ENCODE peak calls at places on chromosomes 5 and 9, in four cellular contexts. One of them, this sample, is unnamed.

GRCh38 chr5:17021363-17021932 is 85.4 kb upstream of the MYO10 start:
- DNase-seq in A549: no peak
- DNase-seq in AG10803: no peak
- DNase-seq in endothelial cell: no peak
- DNase-seq in this sample: no peak

GRCh38 chr5:134247411-134247810 is 21.5 kb upstream of the PPP2CA start:
- DNase-seq in endothelial cell: no peak
- DNase-seq in AG10803: peak
- DNase-seq in A549: peak
- DNase-seq in this sample: peak

GRCh38 chr9:89482950-89483349 is 15.0 kb downstream of the SEMA4D start:
- DNase-seq in A549: no peak
- DNase-seq in AG10803: no peak
- DNase-seq in endothelial cell: no peak
- DNase-seq in this sample: no peak

GRCh38 chr9:135779571-135779970 is 77.6 kb downstream of the KCNT1 start:
- DNase-seq in AG10803: no peak
- DNase-seq in A549: no peak
- DNase-seq in endothelial cell: no peak
- DNase-seq in this sample: no peak

GRCh38 chr9:89945133-89945532 is 340.3 kb downstream of the GADD45G start:
- DNase-seq in endothelial cell: peak
- DNase-seq in A549: no peak
- DNase-seq in AG10803: no peak
- DNase-seq in this sample: no peak

GRCh38 chr5:80921026-80921425 is 39.1 kb upstream of the RASGRF2 start:
- DNase-seq in A549: no peak
- DNase-seq in endothelial cell: no peak
- DNase-seq in AG10803: no peak
- DNase-seq in this sample: no peak

GRCh38 chr5:74035521-74035937 is 409.5 kb downstream of the ARHGEF28 start:
- DNase-seq in endothelial cell: peak
- DNase-seq in AG10803: peak
- DNase-seq in A549: peak
- DNase-seq in this sample: peak

GRCh38 chr5:176810084-176810597 is at the start of gene UNC5A:
- DNase-seq in A549: peak
- DNase-seq in endothelial cell: peak
- DNase-seq in AG10803: peak
- DNase-seq in this sample: no peak

GRCh38 chr5:126354012-126354856 is 69.0 kb upstream of the GRAMD2B start:
- DNase-seq in AG10803: peak
- DNase-seq in A549: peak
- DNase-seq in endothelial cell: no peak
- DNase-seq in this sample: peak

GRCh38 chr9:134967547-134967930 is 49.8 kb upstream of the FCN1 start:
- DNase-seq in AG10803: no peak
- DNase-seq in A549: no peak
- DNase-seq in endothelial cell: no peak
- DNase-seq in this sample: no peak

GRCh38 chr5:170755679-170756456 is 27.7 kb upstream of the GABRP start:
- DNase-seq in endothelial cell: no peak
- DNase-seq in AG10803: no peak
- DNase-seq in A549: no peak
- DNase-seq in this sample: no peak

GRCh38 chr5:14250094-14250777 is 107.1 kb downstream of the TRIO start:
- DNase-seq in A549: peak
- DNase-seq in AG10803: peak
- DNase-seq in endothelial cell: no peak
- DNase-seq in this sample: peak

DNA sequence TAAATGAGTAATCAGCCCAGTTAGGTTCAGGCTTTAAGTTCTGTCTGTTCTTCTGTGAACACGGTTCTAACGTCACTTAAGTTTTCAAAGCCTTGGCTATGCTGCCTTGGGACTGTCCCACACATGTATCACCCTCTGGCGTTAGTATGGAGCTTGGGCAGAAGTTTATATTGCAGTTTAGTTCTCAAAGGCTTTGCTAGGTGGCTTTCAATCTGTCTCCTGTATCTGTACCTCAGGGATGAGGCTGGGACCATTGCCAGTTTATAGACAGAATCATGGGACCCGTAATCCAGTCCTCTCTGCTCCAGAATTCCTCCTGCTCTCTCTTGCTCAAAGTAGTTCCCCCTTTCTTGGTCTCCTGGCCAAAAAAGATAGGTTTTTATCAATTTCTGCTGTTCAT is 12.1 kb downstream of the C9orf40 start:
- DNase-seq in endothelial cell: no peak
- DNase-seq in AG10803: no peak
- DNase-seq in A549: no peak
- DNase-seq in this sample: peak
- TF ChIP-seq CTCF in endothelial cell: no peak
- TF ChIP-seq CTCF in AG10803: no peak
- TF ChIP-seq CTCF in A549: no peak
- TF ChIP-seq CTCF in this sample: peak

GRCh38 chr5:136014976-136015375 is 13.8 kb upstream of the TGFBI start:
- DNase-seq in A549: no peak
- DNase-seq in AG10803: no peak
- DNase-seq in endothelial cell: no peak
- DNase-seq in this sample: no peak

GRCh38 chr5:136018814-136019777 is 9.7 kb upstream of the TGFBI start:
- DNase-seq in AG10803: peak
- DNase-seq in A549: peak
- DNase-seq in endothelial cell: no peak
- DNase-seq in this sample: peak

GRCh38 chr5:136015966-136016365 is 12.8 kb upstream of the TGFBI start:
- DNase-seq in AG10803: no peak
- DNase-seq in A549: no peak
- DNase-seq in endothelial cell: no peak
- DNase-seq in this sample: no peak

GRCh38 chr5:136020001-136020382 is 8.8 kb upstream of the TGFBI start:
- DNase-seq in A549: no peak
- DNase-seq in AG10803: no peak
- DNase-seq in endothelial cell: no peak
- DNase-seq in this sample: no peak

GRCh38 chr5:136016945-136017530 is 11.8 kb upstream of the TGFBI start:
- DNase-seq in endothelial cell: no peak
- DNase-seq in AG10803: peak
- DNase-seq in A549: peak
- DNase-seq in this sample: peak
- TF ChIP-seq CTCF in endothelial cell: no peak
- TF ChIP-seq CTCF in AG10803: peak
- TF ChIP-seq CTCF in A549: no peak
- TF ChIP-seq CTCF in this sample: peak

DNA sequence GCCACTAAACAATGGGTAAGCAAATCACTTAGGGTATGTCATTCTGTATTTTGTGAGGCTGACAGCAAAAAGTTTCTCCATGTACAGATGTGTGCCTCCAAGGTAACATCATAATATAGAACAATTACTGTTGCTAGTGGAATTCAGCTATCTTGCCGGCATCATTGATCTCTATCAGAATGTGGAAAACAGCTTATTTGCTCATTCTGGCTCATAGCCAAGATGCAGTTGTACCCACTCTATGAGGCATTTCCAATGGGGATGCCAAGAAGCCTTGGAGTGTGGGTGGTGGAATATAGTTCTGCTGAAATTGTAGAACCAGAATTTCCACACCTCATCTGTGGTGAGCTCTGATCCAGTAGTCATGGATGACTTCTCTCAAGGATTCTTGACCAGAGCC is 12.6 kb downstream of the SMARCA2 start:
- DNase-seq in endothelial cell: no peak
- DNase-seq in AG10803: no peak
- DNase-seq in A549: no peak
- DNase-seq in this sample: no peak
- TF ChIP-seq CTCF in endothelial cell: no peak
- TF ChIP-seq CTCF in AG10803: no peak
- TF ChIP-seq CTCF in A549: no peak
- TF ChIP-seq CTCF in this sample: no peak

GRCh38 chr5:147396070-147396469 is 113.8 kb downstream of the DPYSL3 start:
- DNase-seq in endothelial cell: no peak
- DNase-seq in A549: no peak
- DNase-seq in AG10803: no peak
- DNase-seq in this sample: no peak
- TF ChIP-seq CTCF in endothelial cell: no peak
- TF ChIP-seq CTCF in A549: no peak
- TF ChIP-seq CTCF in AG10803: no peak
- TF ChIP-seq CTCF in this sample: no peak

DNA sequence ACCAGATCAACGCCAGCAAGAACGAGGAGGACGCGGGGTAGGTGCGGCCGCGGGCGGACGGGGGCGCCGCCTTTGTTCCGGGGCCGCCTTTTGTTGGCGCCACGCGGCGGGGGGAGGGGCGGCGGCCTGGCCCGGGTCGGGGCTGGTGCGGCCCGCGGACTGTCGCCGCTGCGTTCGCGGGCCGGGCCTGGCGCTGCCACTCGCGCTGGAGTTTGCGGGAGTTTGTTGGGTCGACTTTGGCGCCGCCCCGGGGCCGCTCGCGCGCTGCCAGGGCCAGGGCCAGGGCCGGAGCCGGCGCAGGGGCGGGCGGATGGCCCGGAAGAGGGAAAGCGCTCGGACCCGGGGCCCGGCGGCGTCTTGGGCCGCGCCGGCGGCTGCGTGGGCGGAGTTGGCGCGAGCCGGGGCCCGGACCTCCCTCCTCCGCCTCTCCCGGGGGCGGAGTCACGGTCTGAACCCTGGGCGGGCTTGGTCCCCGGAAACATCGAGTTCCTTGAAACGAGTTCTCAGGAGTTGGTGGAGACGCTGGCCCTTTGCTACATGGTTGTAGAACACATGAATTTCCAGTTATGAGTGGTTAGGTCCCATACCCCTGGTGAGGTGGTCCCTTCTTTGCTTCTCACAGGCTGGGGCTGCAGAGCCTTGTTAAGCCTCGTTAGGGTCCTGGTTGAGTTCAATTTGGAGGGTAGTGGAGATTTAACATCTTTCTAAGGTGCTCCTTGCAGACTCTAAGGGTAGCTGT is 846 bp downstream of the HNRNPAB start:
- DNase-seq in endothelial cell: peak
- DNase-seq in AG10803: peak
- DNase-seq in A549: peak
- DNase-seq in this sample: peak
- TF ChIP-seq CTCF in endothelial cell: no peak
- TF ChIP-seq CTCF in AG10803: no peak
- TF ChIP-seq CTCF in A549: no peak
- TF ChIP-seq CTCF in this sample: no peak

GRCh38 chr5:120528609-120529008 is 64.5 kb downstream of the PRR16 start:
- DNase-seq in A549: no peak
- DNase-seq in endothelial cell: no peak
- DNase-seq in AG10803: peak
- DNase-seq in this sample: no peak

GRCh38 chr5:120532835-120533234 is 68.7 kb downstream of the PRR16 start:
- DNase-seq in A549: no peak
- DNase-seq in endothelial cell: peak
- DNase-seq in AG10803: no peak
- DNase-seq in this sample: no peak

GRCh38 chr5:120527251-120527650 is 63.2 kb downstream of the PRR16 start:
- DNase-seq in A549: no peak
- DNase-seq in endothelial cell: no peak
- DNase-seq in AG10803: no peak
- DNase-seq in this sample: no peak

GRCh38 chr5:120531215-120531614 is 67.1 kb downstream of the PRR16 start:
- DNase-seq in endothelial cell: no peak
- DNase-seq in A549: no peak
- DNase-seq in AG10803: no peak
- DNase-seq in this sample: no peak

DNA sequence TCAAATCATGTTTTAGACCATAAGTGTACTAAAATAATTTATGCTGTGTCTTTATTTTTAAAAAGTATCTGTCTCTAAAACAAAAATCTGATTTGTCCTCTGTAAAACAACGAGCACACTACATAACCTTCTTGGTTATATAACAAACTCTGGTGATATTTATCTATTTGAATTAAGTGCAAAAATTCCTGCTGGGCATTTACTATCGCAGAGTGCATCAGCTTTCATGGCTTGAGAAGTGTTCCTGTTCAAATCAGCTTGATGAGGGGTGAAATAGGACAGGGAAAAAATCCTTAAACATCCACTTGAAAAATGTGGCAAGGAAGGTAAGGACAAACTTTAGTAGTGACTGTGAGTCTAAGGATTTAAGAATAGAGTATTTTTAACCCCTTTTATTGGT is 65.3 kb downstream of the PRR16 start:
- DNase-seq in A549: no peak
- DNase-seq in AG10803: no peak
- DNase-seq in endothelial cell: no peak
- DNase-seq in this sample: no peak
- TF ChIP-seq CTCF in A549: no peak
- TF ChIP-seq CTCF in AG10803: no peak
- TF ChIP-seq CTCF in endothelial cell: no peak
- TF ChIP-seq CTCF in this sample: no peak

DNA sequence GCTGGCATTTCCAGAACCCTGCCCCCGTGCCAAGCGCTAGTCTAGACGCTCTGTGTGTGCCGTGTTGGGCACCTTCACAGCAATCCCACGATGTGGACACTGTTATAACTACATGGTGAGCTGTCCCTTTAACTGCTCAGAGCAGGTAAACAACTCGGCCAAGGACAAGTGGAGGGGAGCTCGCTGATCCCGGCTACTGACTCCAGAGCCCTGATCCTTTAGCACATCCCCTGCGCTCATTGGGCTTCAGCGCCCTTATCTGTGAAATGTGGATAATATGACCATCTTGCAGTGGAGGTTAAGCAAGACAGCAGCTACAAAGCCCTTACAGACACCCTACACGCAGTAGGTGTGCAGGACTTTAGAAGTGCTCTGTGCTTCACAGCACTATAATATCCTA is 16.5 kb downstream of the ORM2 start:
- DNase-seq in A549: no peak
- DNase-seq in endothelial cell: no peak
- DNase-seq in AG10803: no peak
- DNase-seq in this sample: no peak
- TF ChIP-seq CTCF in A549: no peak
- TF ChIP-seq CTCF in endothelial cell: no peak
- TF ChIP-seq CTCF in AG10803: no peak
- TF ChIP-seq CTCF in this sample: no peak

DNA sequence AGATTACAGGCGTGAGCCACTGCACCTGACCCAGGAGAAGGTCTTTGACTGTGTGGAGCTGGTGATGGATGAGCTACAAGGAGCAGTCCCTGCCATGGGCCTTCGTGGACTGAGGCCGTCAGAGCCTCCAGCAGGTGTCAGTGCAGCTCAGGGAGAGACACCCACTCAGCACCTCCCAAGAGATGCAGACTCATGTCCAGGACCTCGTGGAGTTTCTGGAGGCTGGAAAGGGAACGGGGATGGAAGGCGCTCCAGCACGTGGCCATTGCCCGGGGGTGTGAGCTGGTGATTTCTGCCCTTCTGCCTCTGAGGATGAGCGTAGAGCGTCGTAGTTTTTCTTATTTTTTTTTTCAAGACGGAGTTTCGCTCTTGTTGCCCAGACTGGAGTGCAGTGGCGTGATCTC is 9.5 kb downstream of the TOR4A start:
- DNase-seq in endothelial cell: peak
- DNase-seq in A549: peak
- DNase-seq in AG10803: peak
- DNase-seq in this sample: peak
- TF ChIP-seq CTCF in endothelial cell: no peak
- TF ChIP-seq CTCF in A549: peak
- TF ChIP-seq CTCF in AG10803: peak
- TF ChIP-seq CTCF in this sample: peak